ENCODE peak calls at places on chromosome 22, in four cellular contexts. One of them, this sample, is unnamed.

GRCh38 chr22:38853149-38853548 is 9.3 kb upstream of the NPTXR start:
- DNase-seq in CD4-positive, alpha-beta T cell: no peak
- DNase-seq in chondrocyte: no peak
- DNase-seq in WTC11: no peak
- DNase-seq in this sample: no peak

GRCh38 chr22:30210235-30210831 is 36.2 kb downstream of the LIF start:
- DNase-seq in chondrocyte: peak; percentile 60
- DNase-seq in CD4-positive, alpha-beta T cell: no peak
- DNase-seq in WTC11: no peak
- DNase-seq in this sample: no peak

GRCh38 chr22:27283714-27284113 is 517.8 kb downstream of the MN1 start:
- DNase-seq in chondrocyte: no peak
- DNase-seq in CD4-positive, alpha-beta T cell: no peak
- DNase-seq in WTC11: no peak
- DNase-seq in this sample: no peak

GRCh38 chr22:46036558-46037408 is 59.8 kb upstream of the WNT7B start:
- DNase-seq in WTC11: peak; percentile 28
- DNase-seq in chondrocyte: peak; percentile 58
- DNase-seq in CD4-positive, alpha-beta T cell: peak; percentile 48
- DNase-seq in this sample: peak; percentile 22

GRCh38 chr22:27241430-27242110 is 560.0 kb downstream of the MN1 start:
- DNase-seq in chondrocyte: no peak
- DNase-seq in WTC11: no peak
- DNase-seq in CD4-positive, alpha-beta T cell: no peak
- DNase-seq in this sample: no peak

GRCh38 chr22:39877079-39877682 is 16.4 kb downstream of the ENTHD1 start:
- DNase-seq in CD4-positive, alpha-beta T cell: no peak
- DNase-seq in WTC11: no peak
- DNase-seq in chondrocyte: no peak
- DNase-seq in this sample: no peak

GRCh38 chr22:35842954-35843353 is 125.3 kb downstream of the APOL5 start:
- DNase-seq in CD4-positive, alpha-beta T cell: no peak
- DNase-seq in chondrocyte: no peak
- DNase-seq in WTC11: peak; percentile 31
- DNase-seq in this sample: no peak

GRCh38 chr22:22023581-22024137 is 41.1 kb upstream of the TOP3B start:
- DNase-seq in CD4-positive, alpha-beta T cell: no peak
- DNase-seq in chondrocyte: no peak
- DNase-seq in WTC11: no peak
- DNase-seq in this sample: no peak

GRCh38 chr22:29555065-29555644 is 1.6 kb upstream of the THOC5 start:
- DNase-seq in chondrocyte: no peak
- DNase-seq in CD4-positive, alpha-beta T cell: no peak
- DNase-seq in WTC11: no peak
- DNase-seq in this sample: no peak

GRCh38 chr22:49091451-49091850 is 736.2 kb downstream of the BRD1 start:
- DNase-seq in chondrocyte: peak; percentile 72
- DNase-seq in WTC11: no peak
- DNase-seq in CD4-positive, alpha-beta T cell: no peak
- DNase-seq in this sample: no peak

GRCh38 chr22:22201185-22201924 is 43.2 kb upstream of the VPREB1 start:
- DNase-seq in CD4-positive, alpha-beta T cell: peak; percentile 65
- DNase-seq in WTC11: peak; percentile 50
- DNase-seq in chondrocyte: no peak
- DNase-seq in this sample: no peak

GRCh38 chr22:47090591-47091240 is 328.3 kb downstream of the TBC1D22A start:
- DNase-seq in WTC11: peak; percentile 54
- DNase-seq in CD4-positive, alpha-beta T cell: peak; percentile 12
- DNase-seq in chondrocyte: no peak
- DNase-seq in this sample: no peak

GRCh38 chr22:45493286-45493771 is 9.4 kb upstream of the FBLN1 start:
- DNase-seq in WTC11: no peak
- DNase-seq in chondrocyte: no peak
- DNase-seq in CD4-positive, alpha-beta T cell: no peak
- DNase-seq in this sample: no peak

GRCh38 chr22:24819941-24820461 is 14.0 kb downstream of the SGSM1 start:
- DNase-seq in chondrocyte: no peak
- DNase-seq in WTC11: no peak
- DNase-seq in CD4-positive, alpha-beta T cell: no peak
- DNase-seq in this sample: no peak

GRCh38 chr22:27752771-27753170 is 48.8 kb downstream of the MN1 start:
- DNase-seq in chondrocyte: no peak
- DNase-seq in WTC11: no peak
- DNase-seq in CD4-positive, alpha-beta T cell: no peak
- DNase-seq in this sample: no peak

GRCh38 chr22:50089231-50090140 is at the start of gene MOV10L1:
- DNase-seq in chondrocyte: peak; percentile 86
- DNase-seq in WTC11: no peak
- DNase-seq in CD4-positive, alpha-beta T cell: no peak
- DNase-seq in this sample: no peak

GRCh38 chr22:29985912-29986311 is 94.4 kb upstream of the HORMAD2 start:
- DNase-seq in CD4-positive, alpha-beta T cell: no peak
- DNase-seq in WTC11: no peak
- DNase-seq in chondrocyte: no peak
- DNase-seq in this sample: no peak

GRCh38 chr22:30324008-30324730 is 2.6 kb downstream of the TBC1D10A start:
- DNase-seq in CD4-positive, alpha-beta T cell: peak; percentile 33
- DNase-seq in chondrocyte: no peak
- DNase-seq in WTC11: no peak
- DNase-seq in this sample: no peak

GRCh38 chr22:44455151-44455962 is 42.7 kb downstream of the RTL6 start:
- DNase-seq in chondrocyte: no peak
- DNase-seq in WTC11: no peak
- DNase-seq in CD4-positive, alpha-beta T cell: peak; percentile 62
- DNase-seq in this sample: no peak

GRCh38 chr22:44955102-44955501 is 54.7 kb downstream of the PHF21B start:
- DNase-seq in WTC11: no peak
- DNase-seq in chondrocyte: no peak
- DNase-seq in CD4-positive, alpha-beta T cell: no peak
- DNase-seq in this sample: no peak

GRCh38 chr22:47835726-47836125 is 1073.3 kb downstream of the TBC1D22A start:
- DNase-seq in WTC11: no peak
- DNase-seq in chondrocyte: no peak
- DNase-seq in CD4-positive, alpha-beta T cell: no peak
- DNase-seq in this sample: no peak

GRCh38 chr22:25013634-25014033 is 61.1 kb downstream of the KIAA1671 start:
- DNase-seq in WTC11: no peak
- DNase-seq in CD4-positive, alpha-beta T cell: no peak
- DNase-seq in chondrocyte: no peak
- DNase-seq in this sample: no peak

GRCh38 chr22:41561335-41561734 is 525 bp downstream of the CSDC2 start:
- DNase-seq in chondrocyte: no peak
- DNase-seq in WTC11: peak; percentile 39
- DNase-seq in CD4-positive, alpha-beta T cell: no peak
- DNase-seq in this sample: no peak

GRCh38 chr22:23138584-23139469 is 3.0 kb downstream of the RSPH14 start:
- DNase-seq in WTC11: no peak
- DNase-seq in CD4-positive, alpha-beta T cell: no peak
- DNase-seq in chondrocyte: no peak
- DNase-seq in this sample: no peak

GRCh38 chr22:49724030-49724892 is 103.4 kb downstream of the BRD1 start:
- DNase-seq in WTC11: no peak
- DNase-seq in CD4-positive, alpha-beta T cell: peak; percentile 32
- DNase-seq in chondrocyte: peak; percentile 90
- DNase-seq in this sample: no peak

GRCh38 chr22:49487950-49488349 is 339.7 kb downstream of the BRD1 start:
- DNase-seq in CD4-positive, alpha-beta T cell: no peak
- DNase-seq in chondrocyte: no peak
- DNase-seq in WTC11: peak; percentile 71
- DNase-seq in this sample: no peak

GRCh38 chr22:38412435-38413084 is 42.4 kb downstream of the KCNJ4 start:
- DNase-seq in chondrocyte: peak; percentile 90
- DNase-seq in WTC11: peak; percentile 76
- DNase-seq in CD4-positive, alpha-beta T cell: peak; percentile 14
- DNase-seq in this sample: no peak

GRCh38 chr22:16721969-16722368 is 103.2 kb downstream of the XKR3 start:
- DNase-seq in CD4-positive, alpha-beta T cell: no peak
- DNase-seq in WTC11: no peak
- DNase-seq in chondrocyte: no peak
- DNase-seq in this sample: no peak

DNA sequence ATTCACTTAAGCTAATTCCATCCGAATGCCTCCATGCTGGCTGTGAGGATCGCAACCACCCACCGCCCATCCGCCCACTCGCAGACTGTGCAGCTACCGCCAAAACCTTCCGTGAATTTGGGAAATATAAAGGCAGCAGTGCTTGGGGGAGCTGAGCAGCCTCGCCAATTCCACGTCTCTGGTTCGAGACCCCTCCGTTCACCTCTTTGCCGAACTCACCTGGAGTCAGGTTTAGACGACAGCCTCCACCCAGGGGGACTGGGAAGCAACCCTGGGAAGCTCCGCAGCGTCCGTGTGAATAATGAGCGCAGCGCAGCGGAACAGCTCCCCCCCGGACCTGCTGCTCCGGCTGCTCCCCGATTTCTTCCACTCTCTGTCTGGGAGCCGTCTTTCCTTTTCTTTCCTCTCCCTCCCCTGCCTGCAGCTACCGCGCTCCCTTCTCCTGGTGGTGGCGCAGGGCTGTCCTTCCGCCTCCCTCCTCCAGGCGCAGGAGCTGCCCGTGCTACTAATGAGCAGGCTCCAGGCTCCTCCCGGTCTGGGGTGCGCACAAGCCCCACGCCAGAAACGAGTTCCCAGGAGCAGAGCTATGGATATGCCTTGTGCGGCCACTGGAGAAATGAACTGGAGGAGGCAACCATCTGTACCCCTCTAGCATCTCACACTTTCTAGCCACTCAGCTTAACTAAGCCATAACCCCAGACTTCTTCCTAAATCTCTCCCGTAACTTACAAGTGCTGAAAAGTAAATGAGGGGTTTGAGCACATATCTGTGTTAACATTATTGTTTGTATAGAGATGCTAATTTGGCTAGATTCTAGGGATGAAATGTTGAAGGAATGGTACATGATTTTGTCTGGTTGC is 107.3 kb downstream of the XKR3 start:
- DNase-seq in WTC11: no peak
- DNase-seq in CD4-positive, alpha-beta T cell: no peak
- DNase-seq in chondrocyte: peak; percentile 76
- DNase-seq in this sample: no peak
- TF ChIP-seq CTCF in WTC11: no peak
- TF ChIP-seq CTCF in CD4-positive, alpha-beta T cell: no peak
- TF ChIP-seq CTCF in chondrocyte: no peak
- TF ChIP-seq CTCF in this sample: no peak

GRCh38 chr22:34416321-34416900 is 496.1 kb upstream of the LARGE1 start:
- DNase-seq in CD4-positive, alpha-beta T cell: no peak
- DNase-seq in WTC11: no peak
- DNase-seq in chondrocyte: no peak
- DNase-seq in this sample: no peak

GRCh38 chr22:34410111-34410510 is 489.8 kb upstream of the LARGE1 start:
- DNase-seq in CD4-positive, alpha-beta T cell: no peak
- DNase-seq in WTC11: no peak
- DNase-seq in chondrocyte: no peak
- DNase-seq in this sample: no peak

DNA sequence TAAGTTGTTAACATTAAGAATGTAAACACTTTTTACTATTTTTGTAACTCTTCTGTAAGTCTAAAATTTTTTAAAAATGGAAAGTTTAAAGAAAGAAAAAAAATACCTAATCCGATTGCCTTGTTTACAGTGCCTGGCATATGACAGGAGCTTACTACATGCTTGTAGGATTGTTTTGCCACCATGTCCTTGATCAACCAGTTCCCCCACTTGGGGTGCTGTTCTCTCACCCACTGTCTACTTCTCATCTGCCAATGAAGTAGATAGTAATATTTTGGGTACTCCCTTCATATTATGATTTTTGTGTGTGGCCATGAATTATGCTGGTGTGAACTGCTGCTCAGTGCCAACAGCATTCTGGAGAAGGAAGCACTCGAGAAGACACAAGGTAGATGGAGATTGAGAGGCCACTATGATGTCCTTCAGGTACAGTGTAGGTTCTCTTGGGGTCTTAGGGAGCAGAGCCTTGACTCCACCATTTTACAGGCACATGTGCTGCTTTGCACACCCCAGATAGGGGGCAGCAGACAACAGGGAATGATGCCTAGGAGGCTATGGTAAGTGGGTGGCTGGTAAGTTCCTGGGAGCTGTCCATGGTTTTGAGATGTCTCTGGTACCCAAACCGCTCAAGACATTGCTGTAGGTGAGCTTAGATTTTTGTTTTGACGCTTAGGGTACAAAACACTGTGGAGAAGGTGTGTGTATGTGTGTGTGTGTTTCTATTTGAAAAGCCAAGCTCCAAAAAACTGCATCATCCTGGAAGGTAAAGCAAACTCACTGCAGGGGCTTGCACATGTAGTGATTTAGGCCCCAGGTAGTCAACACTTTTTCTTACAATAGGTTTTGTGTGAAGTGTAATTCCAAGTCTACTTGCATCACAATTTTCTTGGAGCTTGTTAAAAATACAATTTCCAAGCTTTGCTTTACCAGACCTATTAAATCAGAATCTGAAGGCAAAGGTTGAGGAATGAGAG is 494.5 kb upstream of the LARGE1 start:
- DNase-seq in chondrocyte: no peak
- DNase-seq in CD4-positive, alpha-beta T cell: no peak
- DNase-seq in WTC11: peak; percentile 80
- DNase-seq in this sample: no peak
- TF ChIP-seq CTCF in chondrocyte: peak; percentile 83
- TF ChIP-seq CTCF in CD4-positive, alpha-beta T cell: no peak
- TF ChIP-seq CTCF in WTC11: peak; percentile 83
- TF ChIP-seq CTCF in this sample: peak; percentile 29

GRCh38 chr22:37290737-37291136 is 8.4 kb downstream of the CYTH4 start:
- DNase-seq in CD4-positive, alpha-beta T cell: no peak
- DNase-seq in WTC11: no peak
- DNase-seq in chondrocyte: no peak
- DNase-seq in this sample: no peak

GRCh38 chr22:37289156-37289735 is 6.9 kb downstream of the CYTH4 start:
- DNase-seq in CD4-positive, alpha-beta T cell: no peak
- DNase-seq in WTC11: no peak
- DNase-seq in chondrocyte: no peak
- DNase-seq in this sample: no peak

GRCh38 chr22:37285937-37286336 is 3.6 kb downstream of the CYTH4 start:
- DNase-seq in chondrocyte: no peak
- DNase-seq in CD4-positive, alpha-beta T cell: no peak
- DNase-seq in WTC11: no peak
- DNase-seq in this sample: no peak

GRCh38 chr22:37287550-37287951 is 5.2 kb downstream of the CYTH4 start:
- DNase-seq in chondrocyte: no peak
- DNase-seq in CD4-positive, alpha-beta T cell: no peak
- DNase-seq in WTC11: no peak
- DNase-seq in this sample: no peak

DNA sequence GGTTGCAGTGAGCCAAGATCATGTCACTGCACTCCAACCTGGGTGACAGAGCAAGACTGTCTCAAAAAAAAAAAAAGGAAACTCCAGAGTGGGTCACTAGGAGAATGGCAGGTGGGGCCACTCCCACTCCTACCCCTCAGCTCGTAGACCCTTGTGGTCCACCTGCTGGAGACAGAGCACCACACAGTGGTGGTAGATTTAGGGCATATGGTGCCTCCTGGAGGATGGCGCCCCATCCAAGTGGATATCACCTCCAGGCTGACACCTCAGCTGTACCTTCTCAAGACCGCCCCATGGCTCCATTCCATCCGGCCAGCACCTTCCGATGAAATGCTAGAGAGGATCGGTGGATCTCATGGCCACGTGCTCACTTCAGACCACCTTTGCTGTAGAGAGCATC is 6.2 kb downstream of the CYTH4 start:
- DNase-seq in WTC11: no peak
- DNase-seq in CD4-positive, alpha-beta T cell: no peak
- DNase-seq in chondrocyte: no peak
- DNase-seq in this sample: no peak
- TF ChIP-seq CTCF in WTC11: no peak
- TF ChIP-seq CTCF in CD4-positive, alpha-beta T cell: no peak
- TF ChIP-seq CTCF in chondrocyte: no peak
- TF ChIP-seq CTCF in this sample: no peak

GRCh38 chr22:19887251-19887985 is 32.7 kb upstream of the GNB1L start:
- DNase-seq in CD4-positive, alpha-beta T cell: no peak
- DNase-seq in WTC11: peak; percentile 5
- DNase-seq in chondrocyte: peak; percentile 49
- DNase-seq in this sample: no peak
- TF ChIP-seq CTCF in CD4-positive, alpha-beta T cell: no peak
- TF ChIP-seq CTCF in WTC11: no peak
- TF ChIP-seq CTCF in chondrocyte: no peak
- TF ChIP-seq CTCF in this sample: no peak

This sample was measured in omental fat pad.